ENCODE peak calls at places on chromosomes 6 and 20, in four cellular contexts. E, A, H and O are unnamed samples.

GRCh38 chr6:40397287-40398033 is 189.7 kb downstream of the LRFN2 start:
- DNase-seq in A (no peak), H (no peak), E (no peak), O (no peak)

GRCh38 chr6:170140129-170140528 is 150.7 kb downstream of the DLL1 start:
- DNase-seq in E (no peak), A (no peak), H (no peak), O (no peak)

GRCh38 chr20:10179574-10180298 is 38.9 kb upstream of the SNAP25 start:
- DNase-seq in H (peak; percentile 22), E (no peak), A (no peak), O (peak; percentile 26)

GRCh38 chr6:135932651-135933050 is 81.2 kb downstream of the PDE7B start:
- DNase-seq in E (no peak), A (no peak), H (no peak), O (no peak)

GRCh38 chr6:42199106-42199981 is 4.6 kb upstream of the GUCA1B start:
- DNase-seq in E (no peak), A (no peak), H (no peak), O (no peak)

GRCh38 chr6:24780206-24780605 is 5.5 kb downstream of the GMNN start:
- DNase-seq in A (no peak), E (no peak), H (no peak), O (no peak)

GRCh38 chr6:37868447-37868825 is 48.9 kb downstream of the ZFAND3 start:
- DNase-seq in A (no peak), H (no peak), E (no peak), O (no peak)

GRCh38 chr6:7153807-7154206 is 46.0 kb downstream of the RREB1 start:
- DNase-seq in H (no peak), A (no peak), E (no peak), O (no peak)

GRCh38 chr20:19815553-19815991 is 57.5 kb downstream of the RIN2 start:
- DNase-seq in E (no peak), H (no peak), A (no peak), O (no peak)

GRCh38 chr6:108835218-108835850 is 12.9 kb upstream of the ARMC2 start:
- DNase-seq in E (peak; percentile 78), A (peak; percentile 94), H (peak; percentile 89), O (peak; percentile 82)

GRCh38 chr6:53023323-53023722 is 28.2 kb upstream of the GSTA4 start:
- DNase-seq in H (no peak), E (no peak), A (peak; percentile 28), O (no peak)

GRCh38 chr20:3839328-3839727 is 7.3 kb upstream of the MAVS start:
- DNase-seq in E (no peak), A (no peak), H (no peak), O (no peak)

GRCh38 chr6:140245641-140246040 is 871.2 kb upstream of the CITED2 start:
- DNase-seq in H (no peak), A (no peak), E (no peak), O (no peak)

GRCh38 chr20:58609026-58609425 is 42.1 kb upstream of the STX16 start:
- DNase-seq in A (no peak), E (no peak), H (no peak), O (no peak)

GRCh38 chr20:39849664-39850063 is 839.4 kb downstream of the MAFB start:
- DNase-seq in A (peak; percentile 28), E (no peak), H (peak; percentile 70), O (no peak)

GRCh38 chr6:78580923-78581322 is 286.4 kb upstream of the IRAK1BP1 start:
- DNase-seq in H (no peak), A (no peak), E (no peak), O (no peak)

GRCh38 chr6:39005774-39006173 is 42.8 kb upstream of the GLP1R start:
- DNase-seq in E (no peak), H (no peak), A (peak; percentile 68), O (no peak)

GRCh38 chr6:27503436-27504030 is 30.6 kb upstream of the ZNF184 start:
- DNase-seq in A (peak; percentile 43), H (peak; percentile 47), E (peak; percentile 68), O (no peak)

GRCh38 chr6:101645770-101646169 is 252.3 kb downstream of the GRIK2 start:
- DNase-seq in E (no peak), H (no peak), A (no peak), O (no peak)

GRCh38 chr20:23451956-23452487 is 654 bp downstream of the CST11 start:
- DNase-seq in H (no peak), A (no peak), E (no peak), O (no peak)

GRCh38 chr6:16163066-16163465 is 34.2 kb downstream of the MYLIP start:
- DNase-seq in E (no peak), H (no peak), A (no peak), O (no peak)

GRCh38 chr20:57837208-57838035 is 127.6 kb upstream of the PMEPA1 start:
- DNase-seq in E (no peak), H (no peak), A (no peak), O (no peak)

GRCh38 chr20:45860573-45861011 is 3.2 kb downstream of the ZSWIM3 start:
- DNase-seq in E (no peak), H (no peak), A (no peak), O (no peak)

GRCh38 chr6:148518371-148519156 is 175.9 kb downstream of the SASH1 start:
- DNase-seq in A (no peak), H (no peak), E (no peak), O (no peak)

GRCh38 chr6:46440133-46440532 is 51.1 kb downstream of the RCAN2 start:
- DNase-seq in H (no peak), E (no peak), A (no peak), O (no peak)

GRCh38 chr6:139028242-139028657 is 295 bp upstream of the ABRACL start:
- DNase-seq in A (no peak), H (no peak), E (no peak), O (no peak)

GRCh38 chr6:11592289-11592906 is 54.8 kb downstream of the TMEM170B start:
- DNase-seq in E (no peak), A (no peak), H (no peak), O (no peak)

GRCh38 chr6:12483712-12484111 is 193.6 kb downstream of the EDN1 start:
- DNase-seq in E (no peak), H (no peak), A (no peak), O (no peak)

GRCh38 chr20:63158352-63158751 is 57.6 kb downstream of the YTHDF1 start:
- DNase-seq in H (no peak), E (no peak), A (no peak), O (no peak)
- H3K27me3 ChIP-seq in H (peaks cover 39% of the 10 kb centered on the region), E (no peaks in the 10 kb centered on the region), A (no peaks in the 10 kb centered on the region), O (no peaks in the 10 kb centered on the region)

GRCh38 chr6:26270121-26270861 is 94.7 kb upstream of the BTN3A2 start:
- DNase-seq in A (no peak), E (no peak), H (no peak), O (no peak)
- H3K4me3 ChIP-seq in A (no peak overlapping the region), E (no peak overlapping the region), H (peak overlapping the region; percentile 75), O (peak overlapping the region; percentile 92)

DNA sequence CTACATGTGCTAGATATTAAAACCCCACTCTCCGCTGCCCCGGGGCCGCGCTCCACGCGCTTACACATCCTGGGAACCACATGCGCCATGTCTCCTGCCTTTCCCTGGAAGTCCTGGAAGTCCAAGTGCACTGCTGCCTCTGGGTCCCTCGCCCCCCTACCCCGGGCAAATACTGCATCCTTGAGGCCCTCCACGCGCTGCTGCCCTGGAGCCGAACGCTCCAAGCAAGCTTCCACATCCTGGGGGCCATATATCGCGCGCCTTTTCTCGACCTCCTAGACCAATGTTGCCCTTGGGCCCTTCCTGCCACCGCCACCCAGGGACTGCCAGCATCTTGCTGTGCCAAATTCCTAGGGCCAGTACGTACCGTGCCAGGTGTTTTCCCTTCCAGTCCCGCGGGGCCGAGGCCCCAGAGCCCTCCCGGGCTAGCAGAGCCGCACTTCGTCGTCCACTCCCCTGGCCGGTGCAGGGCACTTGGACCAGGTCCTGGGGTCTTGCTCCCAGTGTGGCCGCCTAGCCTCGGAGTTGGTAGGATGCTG is 779 bp upstream of the KCNG1 start:
- DNase-seq in A (no peak), E (no peak), H (no peak), O (peak; percentile 71)
- H3K27me3 ChIP-seq in A (peaks cover 5% of the 10 kb centered on the region), E (no peaks in the 10 kb centered on the region), H (no peaks in the 10 kb centered on the region), O (peaks cover 31% of the 10 kb centered on the region)

DNA sequence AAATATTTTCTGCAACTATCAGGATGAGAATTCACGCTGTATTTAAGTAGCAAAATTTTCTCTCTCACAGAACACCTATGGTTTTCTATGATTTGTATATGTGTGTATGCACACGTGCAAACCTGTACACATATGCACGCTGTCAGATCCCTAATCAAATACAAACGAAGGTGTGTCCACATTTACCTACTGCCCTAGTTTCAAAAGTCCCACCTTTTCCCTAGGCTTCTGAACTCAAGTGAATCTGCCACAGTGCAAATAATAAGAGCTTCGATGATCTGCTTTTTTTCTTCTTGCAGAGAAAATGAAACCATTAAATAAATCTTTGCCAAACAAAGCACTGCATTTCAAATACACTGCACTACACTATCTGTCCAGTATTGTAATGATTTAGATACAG is 6.5 kb downstream of the HIVEP2 start:
- DNase-seq in H (no peak), E (no peak), A (no peak), O (no peak)
- H3K4me3 ChIP-seq in H (no peak overlapping the region), E (no peak overlapping the region), A (no peak overlapping the region), O (no peak overlapping the region)

GRCh38 chr20:733806-734205 is 34.5 kb downstream of the SLC52A3 start:
- DNase-seq in A (no peak), H (peak; percentile 41), E (no peak), O (no peak)

GRCh38 chr20:728022-728944 is 40.0 kb downstream of the SLC52A3 start:
- DNase-seq in E (peak; percentile 14), H (peak; percentile 95), A (peak; percentile 60), O (peak; percentile 96)

GRCh38 chr20:730005-730404 is 38.3 kb downstream of the SLC52A3 start:
- DNase-seq in H (no peak), A (no peak), E (no peak), O (no peak)

GRCh38 chr20:731891-732560 is 36.3 kb downstream of the SLC52A3 start:
- DNase-seq in H (no peak), E (no peak), A (no peak), O (no peak)

DNA sequence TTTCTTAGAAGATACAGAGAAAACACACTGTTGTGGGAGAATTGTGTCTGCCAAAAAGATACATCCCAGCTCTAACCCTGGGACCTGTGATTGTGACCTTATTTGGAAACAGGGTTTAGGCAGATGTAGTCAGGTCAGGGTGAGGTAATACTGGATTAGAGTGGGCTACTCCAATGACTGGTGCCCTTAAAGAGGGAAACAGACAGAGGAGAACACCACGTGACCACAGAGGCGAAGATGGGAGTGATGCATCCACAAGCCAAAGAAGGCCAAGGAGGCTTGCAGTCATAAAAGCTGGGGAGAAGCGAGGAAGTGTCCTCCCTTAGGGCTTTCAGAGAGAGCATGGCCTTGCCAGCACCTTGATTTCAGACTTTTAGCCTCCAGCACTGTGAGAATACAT is 35.6 kb downstream of the SLC52A3 start:
- DNase-seq in H (no peak), E (no peak), A (no peak), O (no peak)
- H3K27me3 ChIP-seq in H (peaks cover 10% of the 10 kb centered on the region), E (peaks cover 4% of the 10 kb centered on the region), A (peaks cover 4% of the 10 kb centered on the region), O (peaks cover 5% of the 10 kb centered on the region)

GRCh38 chr6:106600329-106600728 is 29.0 kb downstream of the RTN4IP1 start:
- DNase-seq in A (no peak), H (no peak), E (no peak), O (no peak)

DNA sequence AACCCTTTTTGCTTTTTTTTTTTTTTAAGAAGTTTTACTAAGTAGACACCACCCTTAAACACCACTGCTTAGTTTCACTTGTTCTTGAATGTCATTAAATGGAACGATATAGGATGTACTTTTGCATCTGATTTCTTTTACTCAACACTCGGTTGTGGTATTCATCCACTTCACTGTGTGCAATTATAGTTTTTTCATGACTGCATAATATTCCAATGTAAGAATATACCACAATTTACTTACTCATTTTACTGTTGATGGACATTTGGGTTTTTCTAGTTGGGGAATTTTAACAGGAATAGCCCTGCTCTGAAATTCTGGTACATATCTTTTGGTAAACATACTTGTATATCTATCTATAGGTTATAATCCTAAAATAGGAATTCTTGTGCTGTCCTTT is 29.9 kb downstream of the RTN4IP1 start:
- DNase-seq in H (no peak), E (no peak), A (no peak), O (no peak)
- H3K4me3 ChIP-seq in H (no peak overlapping the region), E (no peak overlapping the region), A (no peak overlapping the region), O (no peak overlapping the region)